ENCODE peak calls at places on chromosome 4, in eight cellular contexts. I, J, M, P, L, U, O and C are unnamed samples.

GRCh38 chr4:88846232-88846790 is 148.7 kb upstream of the NAP1L5 start:
- DNase-seq in U (no peak), O (no peak), M (no peak), P (no peak), I (peak), J (no peak), L (no peak), C (no peak)

GRCh38 chr4:58144721-58145120 is 1034.5 kb upstream of the IGFBP7 start:
- DNase-seq in O (no peak), M (no peak), J (no peak), I (no peak), U (no peak), L (no peak), P (no peak), C (no peak)

GRCh38 chr4:145679991-145680455 is at the start of gene C4orf51:
- DNase-seq in I (peak), U (no peak), L (peak), M (no peak), J (peak), O (no peak), P (no peak), C (no peak)

GRCh38 chr4:115944146-115944905 is 830.9 kb upstream of the NDST4 start:
- DNase-seq in L (no peak), P (no peak), U (no peak), J (no peak), O (no peak), M (no peak), I (no peak), C (no peak)

GRCh38 chr4:185682236-185682635 is 129.8 kb downstream of the SORBS2 start:
- DNase-seq in O (no peak), J (peak), I (peak), L (no peak), M (no peak), U (no peak), P (no peak), C (no peak)

GRCh38 chr4:54061873-54062272 is 2.5 kb downstream of the CHIC2 start:
- DNase-seq in U (no peak), J (no peak), L (no peak), O (no peak), I (no peak), P (no peak), M (no peak), C (no peak)

GRCh38 chr4:85498068-85498733 is 23.3 kb downstream of the ARHGAP24 start:
- DNase-seq in I (peak), L (no peak), U (no peak), O (no peak), P (peak), J (no peak), M (no peak), C (peak)

GRCh38 chr4:105158837-105159236 is 12.2 kb downstream of the TET2 start:
- DNase-seq in J (no peak), O (peak), M (no peak), L (no peak), I (peak), P (peak), U (no peak), C (no peak)

GRCh38 chr4:38381788-38382187 is 282.2 kb upstream of the KLF3 start:
- DNase-seq in I (peak), O (peak), J (no peak), P (peak), U (no peak), M (no peak), L (peak), C (no peak)

GRCh38 chr4:111506706-111507105 is 638.5 kb upstream of the FAM241A start:
- DNase-seq in L (peak), J (peak), P (no peak), M (no peak), I (peak), O (no peak), U (no peak), C (no peak)

GRCh38 chr4:158176108-158176507 is 3.3 kb upstream of the GASK1B start:
- DNase-seq in I (no peak), M (no peak), U (no peak), L (no peak), O (no peak), P (no peak), J (no peak), C (no peak)

GRCh38 chr4:141652161-141652778 is 15.9 kb downstream of the IL15 start:
- DNase-seq in U (no peak), P (no peak), J (peak), O (no peak), I (peak), L (peak), M (no peak), C (no peak)

GRCh38 chr4:168511780-168512467 is 15.1 kb downstream of the PALLD start:
- DNase-seq in P (no peak), J (no peak), U (no peak), M (peak), O (no peak), I (no peak), L (no peak), C (no peak)

GRCh38 chr4:5710962-5711478 is at the start of gene EVC:
- DNase-seq in L (peak), O (peak), P (peak), J (no peak), I (peak), U (no peak), M (no peak), C (no peak)

GRCh38 chr4:26719954-26720552 is 136.2 kb downstream of the TBC1D19 start:
- DNase-seq in P (no peak), O (no peak), U (peak), I (peak), J (no peak), L (no peak), M (no peak), C (no peak)

GRCh38 chr4:187965726-187966125 is 29.8 kb upstream of the ZFP42 start:
- DNase-seq in I (no peak), O (no peak), J (no peak), M (no peak), L (no peak), U (no peak), P (no peak), C (no peak)

GRCh38 chr4:189802884-189803283 is 137.8 kb upstream of the FRG1 start:
- DNase-seq in U (no peak), O (no peak), M (no peak), I (no peak), P (no peak), L (no peak), J (no peak), C (no peak)

GRCh38 chr4:188002751-188003150 is 7.2 kb downstream of the ZFP42 start:
- DNase-seq in P (no peak), L (no peak), M (no peak), U (no peak), O (no peak), I (no peak), J (no peak), C (no peak)

GRCh38 chr4:56755901-56756300 is 65.6 kb downstream of the SPINK2 start:
- DNase-seq in M (no peak), P (no peak), I (no peak), U (no peak), O (no peak), J (no peak), L (no peak), C (no peak)

GRCh38 chr4:114582625-114583024 is 16.0 kb upstream of the UGT8 start:
- DNase-seq in O (no peak), P (no peak), M (no peak), U (no peak), J (no peak), I (no peak), L (no peak), C (no peak)

GRCh38 chr4:182884046-182884445 is 33.1 kb downstream of the DCTD start:
- DNase-seq in O (no peak), U (no peak), P (no peak), J (no peak), L (peak), M (no peak), I (no peak), C (no peak)

GRCh38 chr4:7516773-7517144 is 82.0 kb upstream of the PSAPL1 start:
- DNase-seq in O (no peak), M (no peak), I (peak), P (peak), J (no peak), L (no peak), U (no peak), C (no peak)

GRCh38 chr4:131006388-131006787 is 1910.4 kb downstream of the C4orf33 start:
- DNase-seq in U (no peak), I (no peak), O (no peak), J (no peak), L (no peak), M (no peak), P (no peak), C (no peak)

GRCh38 chr4:112591593-112591992 is 45.1 kb downstream of the ZGRF1 start:
- DNase-seq in O (no peak), U (no peak), J (no peak), M (no peak), I (no peak), P (no peak), L (no peak), C (no peak)

GRCh38 chr4:112589207-112589606 is 47.5 kb downstream of the ZGRF1 start:
- DNase-seq in J (no peak), P (no peak), O (no peak), I (peak), M (no peak), L (no peak), U (no peak), C (no peak)

GRCh38 chr4:112585977-112586736 is 50.6 kb downstream of the ZGRF1 start:
- DNase-seq in P (no peak), I (no peak), M (no peak), O (no peak), U (no peak), J (no peak), L (no peak), C (no peak)
- TF ChIP-seq CTCF in P (no peak), I (no peak), M (no peak), O (no peak), U (no peak), J (no peak), L (no peak), C (no peak)

GRCh38 chr4:55308071-55308470 is 38.0 kb upstream of the SRD5A3 start:
- DNase-seq in M (no peak), I (no peak), J (no peak), O (no peak), U (no peak), L (no peak), P (no peak), C (no peak)

GRCh38 chr4:55318135-55318534 is 27.9 kb upstream of the SRD5A3 start:
- DNase-seq in P (no peak), M (no peak), I (peak), U (no peak), J (no peak), L (no peak), O (no peak), C (no peak)

GRCh38 chr4:55311792-55312490 is 34.1 kb upstream of the SRD5A3 start:
- DNase-seq in U (no peak), J (no peak), I (peak), P (no peak), O (no peak), M (no peak), L (no peak), C (no peak)

GRCh38 chr4:55312491-55313101 is 33.4 kb upstream of the SRD5A3 start:
- DNase-seq in J (no peak), P (peak), I (peak), M (peak), O (no peak), L (peak), U (peak), C (no peak)
- TF ChIP-seq CTCF in J (peak), P (peak), I (peak), M (peak), O (no peak), L (peak), U (peak), C (no peak)

GRCh38 chr4:174873931-174874330 is 44.2 kb upstream of the ADAM29 start:
- DNase-seq in P (no peak), U (peak), I (no peak), J (no peak), O (no peak), M (no peak), L (no peak), C (no peak)
- TF ChIP-seq CTCF in P (no peak), U (peak), I (no peak), J (no peak), O (no peak), M (no peak), L (no peak), C (no peak)

DNA sequence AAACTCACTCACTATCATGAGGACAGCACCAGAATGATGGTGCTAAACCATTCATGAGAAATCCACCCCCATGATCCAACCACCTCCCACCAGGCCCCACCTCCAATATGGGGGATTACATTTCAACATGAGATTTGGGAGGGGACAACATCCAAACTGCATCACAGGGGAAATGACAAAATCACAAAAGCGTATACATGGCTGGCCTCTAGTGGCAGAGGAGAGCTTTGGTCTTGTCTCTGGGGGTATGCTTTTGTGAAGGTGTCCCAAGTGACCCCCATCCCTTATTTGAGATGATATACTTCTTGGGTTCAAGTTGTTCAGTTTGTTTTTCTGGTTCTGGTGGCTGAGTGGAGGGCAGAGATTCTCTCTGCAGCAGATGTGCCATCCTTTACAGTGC is 8.5 kb upstream of the SETD7 start:
- DNase-seq in O (no peak), P (no peak), J (no peak), M (no peak), L (no peak), I (no peak), U (no peak), C (no peak)
- TF ChIP-seq CTCF in O (no peak), P (no peak), J (no peak), M (peak), L (peak), I (peak), U (peak), C (no peak)

GRCh38 chr4:122003335-122003734 is 51.5 kb upstream of the TRPC3 start:
- DNase-seq in O (no peak), J (no peak), I (peak), P (no peak), U (peak), M (no peak), L (no peak), C (no peak)
- TF ChIP-seq CTCF in O (no peak), J (peak), I (peak), P (no peak), U (peak), M (no peak), L (no peak), C (no peak)